ENCODE peak calls at places on chromosomes 13 and 19, in seven cellular contexts. A, Q, B, W, U, S and I are unnamed samples.

GRCh38 chr19:48796468-48797083 is 14.3 kb downstream of the BCAT2 start:
- ATAC-seq in A (no peak), Q (no peak), B (no peak), W (no peak), U (no peak), S (no peak), I (no peak)

GRCh38 chr13:77009011-77009410 is 17.1 kb downstream of the CLN5 start:
- ATAC-seq in A (no peak), Q (peak; percentile 36), B (peak; percentile 71), W (no peak), U (peak; percentile 31), S (peak; percentile 56), I (no peak)

GRCh38 chr19:38917921-38918491 is 6.0 kb upstream of the CCER2 start:
- ATAC-seq in A (peak; percentile 47), Q (peak; percentile 4), B (no peak), W (peak; percentile 34), U (no peak), S (peak; percentile 15), I (no peak)

GRCh38 chr19:48149430-48149829 is 20.7 kb downstream of the LIG1 start:
- ATAC-seq in A (no peak), Q (no peak), B (no peak), W (peak; percentile 84), U (no peak), S (no peak), I (peak; percentile 83)

GRCh38 chr19:41327076-41327475 is 17.1 kb downstream of the CCDC97 start:
- ATAC-seq in A (no peak), Q (no peak), B (no peak), W (no peak), U (no peak), S (no peak), I (no peak)

GRCh38 chr13:20191311-20191901 is 1.3 kb downstream of the GJB2 start:
- ATAC-seq in A (no peak), Q (peak; percentile 48), B (peak; percentile 5), W (peak; percentile 57), U (no peak), S (peak; percentile 20), I (no peak)

GRCh38 chr19:21221653-21222052 is 79.8 kb downstream of the ZNF431 start:
- ATAC-seq in A (peak; percentile 60), Q (no peak), B (no peak), W (no peak), U (no peak), S (no peak), I (no peak)

GRCh38 chr19:18013621-18014111 is 5.7 kb downstream of the ARRDC2 start:
- ATAC-seq in A (no peak), Q (peak; percentile 3), B (peak; percentile 52), W (peak; percentile 78), U (peak; percentile 27), S (peak; percentile 38), I (no peak)

GRCh38 chr19:18763674-18764590 is 27.2 kb downstream of the COMP start:
- ATAC-seq in A (peak; percentile 43), Q (no peak), B (no peak), W (no peak), U (no peak), S (no peak), I (no peak)

GRCh38 chr19:7550987-7551761 is 15.7 kb downstream of the PNPLA6 start:
- ATAC-seq in A (peak; percentile 73), Q (peak; percentile 93), B (peak; percentile 95), W (peak; percentile 84), U (peak; percentile 84), S (peak; percentile 96), I (peak; percentile 92)

GRCh38 chr19:3612330-3612729 is 5.7 kb upstream of the TBXA2R start:
- ATAC-seq in A (no peak), Q (no peak), B (no peak), W (no peak), U (no peak), S (no peak), I (no peak)

GRCh38 chr13:75303295-75303694 is 178.7 kb downstream of the TBC1D4 start:
- ATAC-seq in A (no peak), Q (no peak), B (no peak), W (peak; percentile 68), U (no peak), S (no peak), I (no peak)

GRCh38 chr19:11554160-11554559 is 4.9 kb downstream of the ELOF1 start:
- ATAC-seq in A (no peak), Q (no peak), B (no peak), W (no peak), U (no peak), S (no peak), I (no peak)

DNA sequence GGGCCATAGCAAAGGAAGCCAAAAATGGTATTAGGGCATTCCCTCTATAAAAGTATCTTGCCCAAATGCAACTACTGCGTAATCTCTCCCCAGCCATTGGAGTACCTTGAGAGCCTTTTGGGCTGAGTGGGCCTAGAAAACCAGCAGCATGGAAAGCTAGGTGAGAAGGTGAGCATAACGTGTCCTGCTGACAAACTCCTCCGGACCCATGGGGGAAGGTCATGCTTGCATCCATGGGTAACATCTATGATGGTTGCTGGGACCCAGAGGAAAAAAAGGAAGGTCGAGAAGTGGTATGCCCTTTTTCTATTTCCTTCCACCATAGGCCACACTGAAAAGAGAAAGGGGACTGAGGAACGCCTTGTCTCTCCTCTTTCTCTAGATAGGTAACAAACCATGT is 57.4 kb downstream of the ZNF728 start:
- ATAC-seq in A (no peak), Q (no peak), B (no peak), W (no peak), U (no peak), S (no peak), I (no peak)
- H3K27ac ChIP-seq in A (no peak overlapping the region), Q (no peak overlapping the region), B (no peak overlapping the region), W (no peak overlapping the region), U (no peak overlapping the region), S (no peak overlapping the region), I (no peak overlapping the region)

DNA sequence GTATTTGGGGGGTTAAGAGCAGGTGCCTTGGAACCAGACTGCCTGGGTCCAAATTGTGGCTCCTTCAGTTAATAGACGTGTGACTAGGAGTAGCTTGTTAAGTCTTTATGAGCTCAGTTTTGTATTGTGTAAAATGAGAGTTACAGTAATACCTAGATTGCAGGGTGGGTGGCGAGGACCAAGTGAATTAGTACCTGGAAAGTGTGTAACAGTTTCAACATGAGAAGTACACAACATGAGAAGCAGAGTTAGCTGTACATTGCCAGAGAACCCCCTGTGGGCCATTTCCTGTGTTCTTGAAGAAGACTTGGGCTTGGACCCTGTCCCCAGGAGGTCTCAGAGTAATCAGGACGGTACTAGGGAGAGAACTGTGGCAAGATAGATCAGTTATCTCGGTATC is 36.8 kb downstream of the PPP2R1A start:
- ATAC-seq in A (no peak), Q (no peak), B (no peak), W (no peak), U (no peak), S (no peak), I (no peak)
- H3K4me1 ChIP-seq in A (no peaks in the 10 kb centered on the region), Q (no peaks in the 10 kb centered on the region), B (no peaks in the 10 kb centered on the region), W (no peaks in the 10 kb centered on the region), U (no peaks in the 10 kb centered on the region), S (no peaks in the 10 kb centered on the region), I (no peaks in the 10 kb centered on the region)

GRCh38 chr19:43983544-43983911 is 460 bp upstream of the ZNF155 start:
- ATAC-seq in A (no peak), Q (no peak), B (no peak), W (no peak), U (no peak), S (peak; percentile 3), I (no peak)

GRCh38 chr19:43984687-43985000 is 656 bp downstream of the ZNF155 start:
- ATAC-seq in A (peak; percentile 46), Q (peak; percentile 58), B (peak; percentile 39), W (peak; percentile 30), U (no peak), S (peak; percentile 56), I (peak; percentile 39)

DNA sequence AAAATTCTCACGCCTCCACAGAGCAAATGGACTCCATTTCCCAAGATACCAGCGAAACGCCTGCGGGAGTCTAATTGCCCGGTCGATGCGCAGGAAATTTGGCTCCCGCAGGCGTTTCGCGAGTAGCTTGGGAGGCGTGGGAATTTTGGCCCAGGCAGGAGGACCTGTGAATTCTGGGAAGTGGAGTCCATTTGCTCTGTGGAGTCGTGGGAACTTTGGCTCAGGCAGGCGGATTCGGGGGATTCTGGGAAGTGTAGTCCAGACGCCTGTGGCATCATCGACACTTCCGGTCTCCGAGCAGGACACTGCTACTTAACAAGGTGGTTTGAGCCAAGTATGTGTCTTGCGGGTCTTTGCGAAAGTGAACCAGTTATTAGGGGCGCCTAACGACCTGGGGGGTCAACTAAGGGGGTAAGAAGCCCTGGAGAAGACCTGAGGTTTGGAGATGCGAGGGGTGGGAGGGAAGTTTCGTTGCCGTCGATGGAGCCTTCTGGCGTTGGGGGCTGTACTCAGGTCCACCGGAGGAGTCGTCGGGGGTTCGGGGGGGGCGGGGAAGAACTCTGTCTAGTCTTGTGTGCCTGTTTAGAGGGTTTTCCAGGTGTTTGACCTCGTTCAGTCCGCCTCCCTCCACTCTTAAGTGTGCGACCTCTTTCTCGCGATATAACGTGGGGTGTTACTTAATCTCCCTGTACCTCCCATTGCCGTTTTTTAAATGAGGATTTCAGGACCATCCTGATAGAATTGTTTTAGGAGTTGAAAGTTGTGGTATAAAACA is at the start of gene ZNF155:
- ATAC-seq in A (peak; percentile 95), Q (peak; percentile 100), B (peak; percentile 100), W (peak; percentile 100), U (peak; percentile 86), S (peak; percentile 100), I (peak; percentile 100)
- H3K27ac ChIP-seq in A (peak within 1 kb of the TSS; percentile 62), Q (peak within 1 kb of the TSS; percentile 96), B (peak within 1 kb of the TSS; percentile 83), W (no peak within 1 kb of the TSS), U (peak within 1 kb of the TSS; percentile 61), S (no peak within 1 kb of the TSS), I (peak within 1 kb of the TSS; percentile 87)

GRCh38 chr13:24279706-24280105 is 29.7 kb upstream of the C1QTNF9 start:
- ATAC-seq in A (no peak), Q (no peak), B (no peak), W (no peak), U (no peak), S (no peak), I (no peak)
- H3K4me1 ChIP-seq in A (peaks cover 5% of the 10 kb centered on the region), Q (peaks cover 10% of the 10 kb centered on the region), B (peaks cover 41% of the 10 kb centered on the region), W (no peaks in the 10 kb centered on the region), U (peaks cover 66% of the 10 kb centered on the region), S (no peaks in the 10 kb centered on the region), I (peaks cover under 1% of the 10 kb centered on the region)

GRCh38 chr13:48110930-48111721 is 16.2 kb upstream of the MED4 start:
- ATAC-seq in A (no peak), Q (peak; percentile 88), B (peak; percentile 78), W (peak; percentile 70), U (no peak), S (peak; percentile 18), I (no peak)
- H3K27ac ChIP-seq in A (no peak overlapping the region), Q (peak overlapping the region; percentile 80), B (peak overlapping the region; percentile 56), W (peak overlapping the region; percentile 36), U (no peak overlapping the region), S (no peak overlapping the region), I (peak overlapping the region; percentile 66)